ENCODE peak calls at places on chromosomes 3 and 15, in five cellular contexts. One of them, this sample, is unnamed.

GRCh38 chr3:194539498-194539897 is 52.7 kb upstream of the ATP13A3 start:
- DNase-seq in HFF-Myc: no peak
- DNase-seq in AG09319: no peak
- DNase-seq in G401: no peak
- DNase-seq in T follicular helper cell: no peak
- DNase-seq in this sample: no peak

GRCh38 chr3:99659032-99659431 is 20.6 kb downstream of the COL8A1 start:
- DNase-seq in HFF-Myc: peak
- DNase-seq in AG09319: peak
- DNase-seq in G401: no peak
- DNase-seq in T follicular helper cell: no peak
- DNase-seq in this sample: peak

GRCh38 chr3:57852896-57853295 is 96.8 kb downstream of the SLMAP start:
- DNase-seq in HFF-Myc: no peak
- DNase-seq in AG09319: no peak
- DNase-seq in G401: no peak
- DNase-seq in T follicular helper cell: no peak
- DNase-seq in this sample: no peak

GRCh38 chr3:46947981-46948791 is 28.4 kb downstream of the CCDC12 start:
- DNase-seq in HFF-Myc: no peak
- DNase-seq in AG09319: no peak
- DNase-seq in G401: peak
- DNase-seq in T follicular helper cell: peak
- DNase-seq in this sample: no peak

GRCh38 chr3:14624498-14624897 is 27.1 kb upstream of the CCDC174 start:
- DNase-seq in HFF-Myc: no peak
- DNase-seq in AG09319: no peak
- DNase-seq in G401: no peak
- DNase-seq in T follicular helper cell: no peak
- DNase-seq in this sample: no peak

GRCh38 chr3:99250821-99251355 is 349.4 kb upstream of the DCBLD2 start:
- DNase-seq in HFF-Myc: no peak
- DNase-seq in AG09319: peak
- DNase-seq in G401: no peak
- DNase-seq in T follicular helper cell: no peak
- DNase-seq in this sample: no peak

GRCh38 chr3:118577055-118577759 is 457.4 kb downstream of the IGSF11 start:
- DNase-seq in HFF-Myc: no peak
- DNase-seq in AG09319: no peak
- DNase-seq in G401: no peak
- DNase-seq in T follicular helper cell: no peak
- DNase-seq in this sample: no peak

GRCh38 chr15:31216210-31216911 is 110.3 kb upstream of the KLF13 start:
- DNase-seq in HFF-Myc: no peak
- DNase-seq in AG09319: peak
- DNase-seq in G401: peak
- DNase-seq in T follicular helper cell: peak
- DNase-seq in this sample: no peak

GRCh38 chr3:196611761-196612483 is 27.6 kb upstream of the NRROS start:
- DNase-seq in HFF-Myc: no peak
- DNase-seq in AG09319: no peak
- DNase-seq in G401: peak
- DNase-seq in T follicular helper cell: no peak
- DNase-seq in this sample: no peak

GRCh38 chr3:170356596-170357175 is 829 bp upstream of the SKIL start:
- DNase-seq in HFF-Myc: no peak
- DNase-seq in AG09319: peak
- DNase-seq in G401: peak
- DNase-seq in T follicular helper cell: peak
- DNase-seq in this sample: no peak

GRCh38 chr3:179045719-179046402 is 25.7 kb downstream of the ZMAT3 start:
- DNase-seq in HFF-Myc: no peak
- DNase-seq in AG09319: no peak
- DNase-seq in G401: no peak
- DNase-seq in T follicular helper cell: no peak
- DNase-seq in this sample: no peak

GRCh38 chr3:128572644-128573105 is 77.9 kb downstream of the RPN1 start:
- DNase-seq in HFF-Myc: no peak
- DNase-seq in AG09319: no peak
- DNase-seq in G401: no peak
- DNase-seq in T follicular helper cell: no peak
- DNase-seq in this sample: no peak

This sample was measured in AG04450.